ENCODE peak calls at places on chromosomes 7 and 10, in seven cellular contexts. One of them, this sample, is unnamed.
A peak's percentile ranks its signal among the peaks of the same experiment; 100 is the strongest.

GRCh38 chr10:112229901-112230300 is 46.3 kb upstream of the GPAM start:
- DNase-seq in astrocyte of the cerebellum: no peak
- DNase-seq in tibial nerve: no peak
- DNase-seq in breast epithelium: no peak
- DNase-seq in GM23338: no peak
- DNase-seq in ascending aorta: no peak
- DNase-seq in transverse colon: no peak
- DNase-seq in this sample: no peak

GRCh38 chr7:130228840-130229239 is 21.2 kb downstream of the SSMEM1 start:
- DNase-seq in astrocyte of the cerebellum: no peak
- DNase-seq in tibial nerve: no peak
- DNase-seq in breast epithelium: no peak
- DNase-seq in GM23338: no peak
- DNase-seq in ascending aorta: no peak
- DNase-seq in transverse colon: no peak
- DNase-seq in this sample: no peak

GRCh38 chr7:105279688-105280007 is 109.1 kb downstream of the SRPK2 start:
- DNase-seq in astrocyte of the cerebellum: no peak
- DNase-seq in tibial nerve: no peak
- DNase-seq in breast epithelium: no peak
- DNase-seq in GM23338: no peak
- DNase-seq in ascending aorta: no peak
- DNase-seq in transverse colon: no peak
- DNase-seq in this sample: no peak

GRCh38 chr7:35736725-35737124 is 41.8 kb upstream of the HERPUD2 start:
- DNase-seq in astrocyte of the cerebellum: no peak
- DNase-seq in tibial nerve: no peak
- DNase-seq in breast epithelium: no peak
- DNase-seq in GM23338: no peak
- DNase-seq in ascending aorta: no peak
- DNase-seq in transverse colon: no peak
- DNase-seq in this sample: no peak

GRCh38 chr10:102832987-102833386 is 4.2 kb downstream of the CYP17A1 start:
- DNase-seq in astrocyte of the cerebellum: no peak
- DNase-seq in tibial nerve: no peak
- DNase-seq in breast epithelium: no peak
- DNase-seq in GM23338: no peak
- DNase-seq in ascending aorta: no peak
- DNase-seq in transverse colon: no peak
- DNase-seq in this sample: no peak

GRCh38 chr10:35448687-35449662 is 112.7 kb downstream of the CCNY start:
- DNase-seq in astrocyte of the cerebellum: no peak
- DNase-seq in tibial nerve: no peak
- DNase-seq in breast epithelium: no peak
- DNase-seq in GM23338: no peak
- DNase-seq in ascending aorta: no peak
- DNase-seq in transverse colon: no peak
- DNase-seq in this sample: no peak

GRCh38 chr7:157176771-157177170 is 38.0 kb downstream of the UBE3C start:
- DNase-seq in astrocyte of the cerebellum: no peak
- DNase-seq in tibial nerve: no peak
- DNase-seq in breast epithelium: no peak
- DNase-seq in GM23338: no peak
- DNase-seq in ascending aorta: no peak
- DNase-seq in transverse colon: no peak
- DNase-seq in this sample: no peak

GRCh38 chr10:7411671-7412481 is 1.0 kb upstream of the SFMBT2 start:
- DNase-seq in astrocyte of the cerebellum: no peak
- DNase-seq in tibial nerve: no peak
- DNase-seq in breast epithelium: no peak
- DNase-seq in GM23338: peak; percentile 62
- DNase-seq in ascending aorta: no peak
- DNase-seq in transverse colon: peak; percentile 13
- DNase-seq in this sample: no peak

GRCh38 chr10:19505320-19506092 is 310.7 kb upstream of the PLXDC2 start:
- DNase-seq in astrocyte of the cerebellum: no peak
- DNase-seq in tibial nerve: no peak
- DNase-seq in breast epithelium: no peak
- DNase-seq in GM23338: no peak
- DNase-seq in ascending aorta: no peak
- DNase-seq in transverse colon: no peak
- DNase-seq in this sample: no peak

GRCh38 chr7:30224511-30225031 is 59.8 kb upstream of the ZNRF2 start:
- DNase-seq in astrocyte of the cerebellum: peak; percentile 97
- DNase-seq in tibial nerve: no peak
- DNase-seq in breast epithelium: no peak
- DNase-seq in GM23338: no peak
- DNase-seq in ascending aorta: no peak
- DNase-seq in transverse colon: no peak
- DNase-seq in this sample: peak; percentile 66

GRCh38 chr10:125148021-125148439 is 12.3 kb downstream of the CTBP2 start:
- DNase-seq in astrocyte of the cerebellum: no peak
- DNase-seq in tibial nerve: peak; percentile 38
- DNase-seq in breast epithelium: no peak
- DNase-seq in GM23338: no peak
- DNase-seq in ascending aorta: peak; percentile 78
- DNase-seq in transverse colon: no peak
- DNase-seq in this sample: no peak

GRCh38 chr7:2934984-2935740 is 91.1 kb upstream of the GNA12 start:
- DNase-seq in astrocyte of the cerebellum: no peak
- DNase-seq in tibial nerve: no peak
- DNase-seq in breast epithelium: no peak
- DNase-seq in GM23338: no peak
- DNase-seq in ascending aorta: no peak
- DNase-seq in transverse colon: no peak
- DNase-seq in this sample: no peak

GRCh38 chr10:52213511-52213831 is 100.6 kb upstream of the DKK1 start:
- DNase-seq in astrocyte of the cerebellum: no peak
- DNase-seq in tibial nerve: no peak
- DNase-seq in breast epithelium: no peak
- DNase-seq in GM23338: peak; percentile 71
- DNase-seq in ascending aorta: no peak
- DNase-seq in transverse colon: no peak
- DNase-seq in this sample: no peak

GRCh38 chr7:122316467-122317394 is 12.2 kb upstream of the FEZF1 start:
- DNase-seq in astrocyte of the cerebellum: no peak
- DNase-seq in tibial nerve: no peak
- DNase-seq in breast epithelium: no peak
- DNase-seq in GM23338: peak; percentile 73
- DNase-seq in ascending aorta: no peak
- DNase-seq in transverse colon: peak; percentile 35
- DNase-seq in this sample: no peak

GRCh38 chr7:87797798-87798403 is 78.3 kb downstream of the SLC25A40 start:
- DNase-seq in astrocyte of the cerebellum: peak; percentile 22
- DNase-seq in tibial nerve: peak; percentile 28
- DNase-seq in breast epithelium: no peak
- DNase-seq in GM23338: peak; percentile 81
- DNase-seq in ascending aorta: no peak
- DNase-seq in transverse colon: no peak
- DNase-seq in this sample: peak; percentile 62

GRCh38 chr10:128103229-128103714 is 23.0 kb downstream of the MKI67 start:
- DNase-seq in astrocyte of the cerebellum: no peak
- DNase-seq in tibial nerve: no peak
- DNase-seq in breast epithelium: no peak
- DNase-seq in GM23338: no peak
- DNase-seq in ascending aorta: no peak
- DNase-seq in transverse colon: no peak
- DNase-seq in this sample: no peak

GRCh38 chr10:109089779-109090178 is 833.5 kb downstream of the XPNPEP1 start:
- DNase-seq in astrocyte of the cerebellum: no peak
- DNase-seq in tibial nerve: no peak
- DNase-seq in breast epithelium: no peak
- DNase-seq in GM23338: peak; percentile 45
- DNase-seq in ascending aorta: no peak
- DNase-seq in transverse colon: no peak
- DNase-seq in this sample: no peak

GRCh38 chr7:122528879-122529481 is 169.9 kb downstream of the RNF133 start:
- DNase-seq in astrocyte of the cerebellum: peak; percentile 33
- DNase-seq in tibial nerve: no peak
- DNase-seq in breast epithelium: no peak
- DNase-seq in GM23338: peak; percentile 66
- DNase-seq in ascending aorta: no peak
- DNase-seq in transverse colon: no peak
- DNase-seq in this sample: peak; percentile 49

GRCh38 chr7:72316148-72316547 is 96.0 kb downstream of the CALN1 start:
- DNase-seq in astrocyte of the cerebellum: no peak
- DNase-seq in tibial nerve: no peak
- DNase-seq in breast epithelium: no peak
- DNase-seq in GM23338: no peak
- DNase-seq in ascending aorta: no peak
- DNase-seq in transverse colon: no peak
- DNase-seq in this sample: no peak

GRCh38 chr7:77831481-77831880 is 32.9 kb downstream of the PHTF2 start:
- DNase-seq in astrocyte of the cerebellum: no peak
- DNase-seq in tibial nerve: no peak
- DNase-seq in breast epithelium: no peak
- DNase-seq in GM23338: no peak
- DNase-seq in ascending aorta: no peak
- DNase-seq in transverse colon: no peak
- DNase-seq in this sample: no peak

GRCh38 chr7:69182596-69183467 is 415.4 kb upstream of the AUTS2 start:
- DNase-seq in astrocyte of the cerebellum: no peak
- DNase-seq in tibial nerve: no peak
- DNase-seq in breast epithelium: no peak
- DNase-seq in GM23338: no peak
- DNase-seq in ascending aorta: no peak
- DNase-seq in transverse colon: no peak
- DNase-seq in this sample: peak; percentile 4

DNA sequence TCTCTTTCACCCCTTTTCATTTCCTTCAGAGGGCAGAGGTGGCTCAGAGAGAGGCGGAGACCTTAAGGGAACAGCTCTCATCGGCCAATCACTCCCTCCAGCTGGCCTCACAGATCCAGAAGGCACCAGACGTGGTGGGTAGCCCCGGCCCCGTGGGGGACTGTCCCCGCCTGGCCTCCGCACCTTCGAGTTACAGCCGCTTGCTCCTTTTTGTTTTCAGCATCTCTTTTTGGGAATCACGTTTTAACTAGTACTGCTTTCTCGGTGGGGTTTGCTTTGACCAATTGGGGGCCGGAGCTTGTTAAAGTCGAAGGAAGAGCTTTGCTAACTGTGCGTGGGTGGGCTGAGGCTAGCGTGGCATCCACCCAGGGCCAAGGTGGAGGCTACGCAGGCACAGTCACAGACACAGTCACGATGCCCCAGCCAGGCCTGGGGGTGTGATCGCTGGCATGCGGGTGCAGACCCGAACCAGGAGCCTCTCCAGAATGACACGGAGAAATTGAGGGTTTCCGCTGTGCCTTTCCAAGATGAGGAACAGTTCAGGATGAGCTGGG is 116.2 kb upstream of the SH2B2 start:
- DNase-seq in astrocyte of the cerebellum: no peak
- DNase-seq in tibial nerve: no peak
- DNase-seq in breast epithelium: no peak
- DNase-seq in GM23338: peak; percentile 32
- DNase-seq in ascending aorta: no peak
- DNase-seq in transverse colon: no peak
- DNase-seq in this sample: no peak
- H3K4me3 ChIP-seq in astrocyte of the cerebellum: no peak overlapping the region
- H3K4me3 ChIP-seq in tibial nerve: peak overlapping the region; percentile 3
- H3K4me3 ChIP-seq in breast epithelium: peak overlapping the region; percentile 22
- H3K4me3 ChIP-seq in GM23338: no peak overlapping the region
- H3K4me3 ChIP-seq in ascending aorta: no peak overlapping the region
- H3K4me3 ChIP-seq in transverse colon: no peak overlapping the region
- H3K4me3 ChIP-seq in this sample: no peak overlapping the region

DNA sequence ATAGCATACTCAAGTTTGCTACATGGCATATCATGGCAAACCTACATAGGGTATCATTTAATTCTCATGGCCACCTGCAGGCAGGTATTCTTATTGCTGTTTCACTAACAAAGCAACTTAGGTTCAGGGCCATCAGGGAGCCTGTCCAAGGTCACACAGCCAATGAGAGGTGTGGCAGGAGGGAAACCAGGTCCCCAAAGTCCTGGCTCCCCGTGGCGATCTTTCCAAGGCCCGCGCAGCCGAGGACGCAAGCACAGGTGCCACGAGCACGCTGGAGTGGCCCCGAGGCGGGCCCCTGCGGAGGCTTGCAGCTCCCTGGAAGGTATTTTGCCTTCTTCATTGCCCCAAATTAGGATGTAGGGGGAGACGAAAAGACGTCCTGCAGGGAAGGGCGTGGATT is 20.8 kb downstream of the PRKAG2 start:
- DNase-seq in astrocyte of the cerebellum: no peak
- DNase-seq in tibial nerve: no peak
- DNase-seq in breast epithelium: no peak
- DNase-seq in GM23338: peak; percentile 41
- DNase-seq in ascending aorta: no peak
- DNase-seq in transverse colon: no peak
- DNase-seq in this sample: no peak
- TF ChIP-seq CTCF in astrocyte of the cerebellum: no peak
- TF ChIP-seq CTCF in tibial nerve: no peak
- TF ChIP-seq CTCF in breast epithelium: no peak
- TF ChIP-seq CTCF in GM23338: peak; percentile 39
- TF ChIP-seq CTCF in ascending aorta: no peak
- TF ChIP-seq CTCF in transverse colon: no peak
- TF ChIP-seq CTCF in this sample: no peak

DNA sequence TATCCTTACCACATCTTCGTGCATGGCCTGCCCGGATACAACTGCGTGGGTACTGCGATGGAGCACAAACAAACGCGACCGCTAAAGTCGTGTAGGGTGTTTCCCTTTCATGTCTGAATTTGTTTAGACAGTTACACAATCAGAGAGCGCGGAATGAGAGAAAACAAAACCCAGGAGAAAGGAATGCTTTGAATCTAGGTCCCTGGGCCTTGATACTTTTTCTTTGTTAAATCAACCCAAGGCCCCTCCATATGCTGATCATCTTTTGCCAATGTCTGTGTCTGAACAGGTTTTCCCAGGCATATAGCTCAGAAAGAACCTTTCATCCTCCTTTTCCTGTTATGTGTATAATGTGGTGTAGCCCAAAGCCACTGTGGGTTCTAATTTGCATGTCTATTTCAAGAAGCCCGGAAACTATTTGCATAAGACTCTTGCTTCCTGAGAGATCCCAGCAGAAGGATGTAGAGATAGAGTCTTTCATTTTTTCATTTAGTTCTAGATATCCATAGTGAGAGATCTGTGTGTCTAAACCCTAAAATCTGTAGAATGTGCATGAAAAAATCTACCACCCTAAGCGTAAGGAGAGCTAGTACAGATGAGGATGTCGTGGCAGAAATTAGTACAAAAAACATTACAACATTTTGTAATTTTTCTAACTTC is 145.8 kb downstream of the FRMD4A start:
- DNase-seq in astrocyte of the cerebellum: no peak
- DNase-seq in tibial nerve: no peak
- DNase-seq in breast epithelium: no peak
- DNase-seq in GM23338: peak; percentile 68
- DNase-seq in ascending aorta: no peak
- DNase-seq in transverse colon: peak; percentile 31
- DNase-seq in this sample: peak; percentile 92
- H3K4me3 ChIP-seq in astrocyte of the cerebellum: no peak overlapping the region
- H3K4me3 ChIP-seq in tibial nerve: no peak overlapping the region
- H3K4me3 ChIP-seq in breast epithelium: no peak overlapping the region
- H3K4me3 ChIP-seq in GM23338: no peak overlapping the region
- H3K4me3 ChIP-seq in ascending aorta: no peak overlapping the region
- H3K4me3 ChIP-seq in transverse colon: no peak overlapping the region
- H3K4me3 ChIP-seq in this sample: peak overlapping the region; percentile 61

DNA sequence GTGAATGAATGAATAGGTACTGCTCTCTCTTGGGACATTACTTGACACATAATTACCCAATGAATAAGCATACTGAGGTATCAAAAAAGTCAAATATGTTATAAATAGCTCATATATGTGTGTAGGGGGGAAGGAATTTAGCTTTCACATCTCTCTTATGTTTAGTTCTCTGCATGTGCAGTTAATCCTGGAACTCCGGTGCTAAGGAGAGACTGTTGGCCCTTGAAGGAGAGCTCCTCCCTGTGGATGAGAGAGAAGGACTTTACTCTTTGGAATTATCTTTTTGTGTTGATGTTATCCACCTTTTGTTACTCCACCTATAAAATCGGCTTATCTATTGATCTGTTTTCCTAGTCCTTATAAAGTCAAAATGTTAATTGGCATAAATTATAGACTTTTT is 1.2 kb downstream of the CFTR start:
- DNase-seq in astrocyte of the cerebellum: no peak
- DNase-seq in tibial nerve: no peak
- DNase-seq in breast epithelium: no peak
- DNase-seq in GM23338: peak; percentile 19
- DNase-seq in ascending aorta: no peak
- DNase-seq in transverse colon: no peak
- DNase-seq in this sample: no peak
- TF ChIP-seq CTCF in astrocyte of the cerebellum: no peak
- TF ChIP-seq CTCF in tibial nerve: no peak
- TF ChIP-seq CTCF in breast epithelium: no peak
- TF ChIP-seq CTCF in GM23338: peak; percentile 25
- TF ChIP-seq CTCF in ascending aorta: no peak
- TF ChIP-seq CTCF in transverse colon: no peak
- TF ChIP-seq CTCF in this sample: no peak

This sample was measured in GM12865.